ENCODE peak calls at places on chromosomes 13 and 19, in eight cellular contexts. S is NCI-H1105 treated with DMSO at 0.1 percent for 48 hours; N is activated naive CD8-positive, alpha-beta T cell treated with anti-CD3 and anti-CD28 coated beads, Interleukin-2, amount 50 U/mL, for 24 hours; I is IMR-90; J is activated CD4-positive, alpha-beta T cell treated with anti-CD3 and anti-CD28 coated beads for 1 hour; V is T-helper 17 cell; D is stimulated activated CD4-positive, alpha-beta T cell treated with anti-CD3 and anti-CD28 coated beads, TNF-alpha, amount 100 ng/mL, for 24 hours; B is NCI-H748 treated with DMSO at 0.1 percent for 48 hours. E is an unnamed sample.

GRCh38 chr19:53874384-53874995 is 6.8 kb downstream of the MYADM start:
- DNase-seq in S (no peak), N (no peak), I (no peak), J (no peak), V (no peak), D (no peak), B (no peak), E (no peak)

GRCh38 chr13:112896736-112897602 is 72.0 kb upstream of the MCF2L start:
- DNase-seq in S (no peak), N (no peak), I (no peak), J (no peak), V (no peak), D (no peak), B (no peak), E (no peak)

GRCh38 chr13:75666646-75667351 is 30.7 kb downstream of the LMO7 start:
- DNase-seq in S (no peak), N (no peak), I (peak), J (no peak), V (no peak), D (no peak), B (no peak), E (no peak)

GRCh38 chr13:33274264-33274663 is 11.3 kb downstream of the STARD13 start:
- DNase-seq in S (no peak), N (no peak), I (no peak), J (no peak), V (no peak), D (no peak), B (no peak), E (no peak)

GRCh38 chr19:11031421-11032070 is 57.7 kb upstream of the LDLR start:
- DNase-seq in S (no peak), N (no peak), I (no peak), J (no peak), V (no peak), D (no peak), B (no peak), E (no peak)

GRCh38 chr13:102693781-102694180 is 1.1 kb downstream of the METTL21C start:
- DNase-seq in S (no peak), N (no peak), I (peak), J (no peak), V (no peak), D (no peak), B (no peak), E (no peak)

GRCh38 chr19:719081-719512 is 10.4 kb downstream of the PALM start:
- DNase-seq in S (no peak), N (no peak), I (no peak), J (no peak), V (no peak), D (no peak), B (no peak), E (no peak)

GRCh38 chr19:44602071-44602470 is 11.3 kb upstream of the IGSF23 start:
- DNase-seq in S (peak), N (no peak), I (no peak), J (no peak), V (no peak), D (no peak), B (peak), E (no peak)

GRCh38 chr13:27644302-27644701 is 22.6 kb downstream of the POLR1D start:
- DNase-seq in S (no peak), N (no peak), I (peak), J (no peak), V (no peak), D (no peak), B (no peak), E (no peak)

GRCh38 chr13:28867564-28867963 is 47.4 kb downstream of the MTUS2 start:
- DNase-seq in S (no peak), N (no peak), I (no peak), J (no peak), V (no peak), D (no peak), B (no peak), E (no peak)

GRCh38 chr13:111198979-111199378 is 83.9 kb downstream of the ARHGEF7 start:
- DNase-seq in S (no peak), N (no peak), I (no peak), J (no peak), V (no peak), D (no peak), B (no peak), E (no peak)